ENCODE peak calls at places on chromosomes 3 and 15, in eight cellular contexts. One of them, this sample, is unnamed.

GRCh38 chr15:81106560-81106959 is 27.5 kb upstream of the CFAP161 start:
- DNase-seq in HTR-8/SVneo: peak; percentile 69
- DNase-seq in COR-L47: peak; percentile 30
- DNase-seq in NCI-H1092: no peak
- DNase-seq in renal cortical epithelial cell: peak; percentile 57
- DNase-seq in NB4: peak; percentile 64
- DNase-seq in body of pancreas: peak; percentile 64
- DNase-seq in stimulated activated CD4-positive, alpha-beta T cell treated with anti-CD3 and anti-CD28 coated beads, Interleukin-4, amount 100 ng/mL, for 24 hours: peak; percentile 40
- DNase-seq in this sample: no peak

GRCh38 chr3:13025090-13025489 is 48.1 kb downstream of the IQSEC1 start:
- DNase-seq in HTR-8/SVneo: peak; percentile 68
- DNase-seq in COR-L47: no peak
- DNase-seq in NCI-H1092: no peak
- DNase-seq in renal cortical epithelial cell: peak; percentile 50
- DNase-seq in NB4: peak; percentile 61
- DNase-seq in body of pancreas: peak; percentile 59
- DNase-seq in stimulated activated CD4-positive, alpha-beta T cell treated with anti-CD3 and anti-CD28 coated beads, Interleukin-4, amount 100 ng/mL, for 24 hours: no peak
- DNase-seq in this sample: no peak

GRCh38 chr3:120160050-120160449 is 65.8 kb upstream of the GSK3B start:
- DNase-seq in HTR-8/SVneo: peak; percentile 81
- DNase-seq in COR-L47: no peak
- DNase-seq in NCI-H1092: no peak
- DNase-seq in renal cortical epithelial cell: peak; percentile 99
- DNase-seq in NB4: peak; percentile 25
- DNase-seq in body of pancreas: peak; percentile 61
- DNase-seq in stimulated activated CD4-positive, alpha-beta T cell treated with anti-CD3 and anti-CD28 coated beads, Interleukin-4, amount 100 ng/mL, for 24 hours: no peak
- DNase-seq in this sample: no peak

GRCh38 chr3:142215111-142215510 is 10.3 kb downstream of the GK5 start:
- DNase-seq in HTR-8/SVneo: no peak
- DNase-seq in COR-L47: no peak
- DNase-seq in NCI-H1092: no peak
- DNase-seq in renal cortical epithelial cell: peak; percentile 41
- DNase-seq in NB4: no peak
- DNase-seq in body of pancreas: no peak
- DNase-seq in stimulated activated CD4-positive, alpha-beta T cell treated with anti-CD3 and anti-CD28 coated beads, Interleukin-4, amount 100 ng/mL, for 24 hours: no peak
- DNase-seq in this sample: no peak

GRCh38 chr15:34709866-34710265 is 44.9 kb downstream of the GJD2 start:
- DNase-seq in HTR-8/SVneo: no peak
- DNase-seq in COR-L47: no peak
- DNase-seq in NCI-H1092: no peak
- DNase-seq in renal cortical epithelial cell: no peak
- DNase-seq in NB4: no peak
- DNase-seq in body of pancreas: no peak
- DNase-seq in stimulated activated CD4-positive, alpha-beta T cell treated with anti-CD3 and anti-CD28 coated beads, Interleukin-4, amount 100 ng/mL, for 24 hours: no peak
- DNase-seq in this sample: no peak

GRCh38 chr3:23820888-23821287 is 15.1 kb downstream of the UBE2E1 start:
- DNase-seq in HTR-8/SVneo: no peak
- DNase-seq in COR-L47: no peak
- DNase-seq in NCI-H1092: no peak
- DNase-seq in renal cortical epithelial cell: no peak
- DNase-seq in NB4: no peak
- DNase-seq in body of pancreas: no peak
- DNase-seq in stimulated activated CD4-positive, alpha-beta T cell treated with anti-CD3 and anti-CD28 coated beads, Interleukin-4, amount 100 ng/mL, for 24 hours: no peak
- DNase-seq in this sample: no peak

GRCh38 chr3:49377483-49377882 is 19.3 kb upstream of the GPX1 start:
- DNase-seq in HTR-8/SVneo: no peak
- DNase-seq in COR-L47: no peak
- DNase-seq in NCI-H1092: no peak
- DNase-seq in renal cortical epithelial cell: peak; percentile 60
- DNase-seq in NB4: peak; percentile 89
- DNase-seq in body of pancreas: no peak
- DNase-seq in stimulated activated CD4-positive, alpha-beta T cell treated with anti-CD3 and anti-CD28 coated beads, Interleukin-4, amount 100 ng/mL, for 24 hours: peak; percentile 58
- DNase-seq in this sample: no peak

GRCh38 chr3:171974986-171975837 is 64.2 kb upstream of the FNDC3B start:
- DNase-seq in HTR-8/SVneo: no peak
- DNase-seq in COR-L47: no peak
- DNase-seq in NCI-H1092: no peak
- DNase-seq in renal cortical epithelial cell: no peak
- DNase-seq in NB4: peak; percentile 97
- DNase-seq in body of pancreas: no peak
- DNase-seq in stimulated activated CD4-positive, alpha-beta T cell treated with anti-CD3 and anti-CD28 coated beads, Interleukin-4, amount 100 ng/mL, for 24 hours: no peak
- DNase-seq in this sample: no peak

GRCh38 chr3:188439080-188439479 is 285.1 kb downstream of the LPP start:
- DNase-seq in HTR-8/SVneo: no peak
- DNase-seq in COR-L47: no peak
- DNase-seq in NCI-H1092: no peak
- DNase-seq in renal cortical epithelial cell: peak; percentile 60
- DNase-seq in NB4: peak; percentile 84
- DNase-seq in body of pancreas: no peak
- DNase-seq in stimulated activated CD4-positive, alpha-beta T cell treated with anti-CD3 and anti-CD28 coated beads, Interleukin-4, amount 100 ng/mL, for 24 hours: peak; percentile 33
- DNase-seq in this sample: no peak

GRCh38 chr3:149582395-149582794 is 75.4 kb downstream of the WWTR1 start:
- DNase-seq in HTR-8/SVneo: no peak
- DNase-seq in COR-L47: no peak
- DNase-seq in NCI-H1092: no peak
- DNase-seq in renal cortical epithelial cell: no peak
- DNase-seq in NB4: no peak
- DNase-seq in body of pancreas: no peak
- DNase-seq in stimulated activated CD4-positive, alpha-beta T cell treated with anti-CD3 and anti-CD28 coated beads, Interleukin-4, amount 100 ng/mL, for 24 hours: no peak
- DNase-seq in this sample: no peak

GRCh38 chr3:102936511-102936910 is 501.7 kb downstream of the ZPLD1 start:
- DNase-seq in HTR-8/SVneo: no peak
- DNase-seq in COR-L47: no peak
- DNase-seq in NCI-H1092: no peak
- DNase-seq in renal cortical epithelial cell: peak; percentile 4
- DNase-seq in NB4: no peak
- DNase-seq in body of pancreas: no peak
- DNase-seq in stimulated activated CD4-positive, alpha-beta T cell treated with anti-CD3 and anti-CD28 coated beads, Interleukin-4, amount 100 ng/mL, for 24 hours: no peak
- DNase-seq in this sample: no peak

GRCh38 chr15:50162988-50163718 is 18.8 kb upstream of the SLC27A2 start:
- DNase-seq in HTR-8/SVneo: no peak
- DNase-seq in COR-L47: no peak
- DNase-seq in NCI-H1092: no peak
- DNase-seq in renal cortical epithelial cell: peak; percentile 63
- DNase-seq in NB4: no peak
- DNase-seq in body of pancreas: no peak
- DNase-seq in stimulated activated CD4-positive, alpha-beta T cell treated with anti-CD3 and anti-CD28 coated beads, Interleukin-4, amount 100 ng/mL, for 24 hours: no peak
- DNase-seq in this sample: no peak

GRCh38 chr15:40582726-40583246 is 11.3 kb upstream of the KNL1 start:
- DNase-seq in HTR-8/SVneo: no peak
- DNase-seq in COR-L47: no peak
- DNase-seq in NCI-H1092: no peak
- DNase-seq in renal cortical epithelial cell: no peak
- DNase-seq in NB4: peak; percentile 88
- DNase-seq in body of pancreas: peak; percentile 44
- DNase-seq in stimulated activated CD4-positive, alpha-beta T cell treated with anti-CD3 and anti-CD28 coated beads, Interleukin-4, amount 100 ng/mL, for 24 hours: no peak
- DNase-seq in this sample: no peak

GRCh38 chr3:169751875-169752274 is 13.0 kb downstream of the TERC start:
- DNase-seq in HTR-8/SVneo: no peak
- DNase-seq in COR-L47: no peak
- DNase-seq in NCI-H1092: no peak
- DNase-seq in renal cortical epithelial cell: no peak
- DNase-seq in NB4: no peak
- DNase-seq in body of pancreas: no peak
- DNase-seq in stimulated activated CD4-positive, alpha-beta T cell treated with anti-CD3 and anti-CD28 coated beads, Interleukin-4, amount 100 ng/mL, for 24 hours: no peak
- DNase-seq in this sample: no peak

GRCh38 chr15:90325677-90326200 is 26.3 kb upstream of the ZNF774 start:
- DNase-seq in HTR-8/SVneo: no peak
- DNase-seq in COR-L47: no peak
- DNase-seq in NCI-H1092: no peak
- DNase-seq in renal cortical epithelial cell: no peak
- DNase-seq in NB4: no peak
- DNase-seq in body of pancreas: no peak
- DNase-seq in stimulated activated CD4-positive, alpha-beta T cell treated with anti-CD3 and anti-CD28 coated beads, Interleukin-4, amount 100 ng/mL, for 24 hours: no peak
- DNase-seq in this sample: no peak

GRCh38 chr3:143975549-143976152 is 4.0 kb downstream of the DIPK2A start:
- DNase-seq in HTR-8/SVneo: no peak
- DNase-seq in COR-L47: peak; percentile 8
- DNase-seq in NCI-H1092: no peak
- DNase-seq in renal cortical epithelial cell: peak; percentile 54
- DNase-seq in NB4: peak; percentile 61
- DNase-seq in body of pancreas: no peak
- DNase-seq in stimulated activated CD4-positive, alpha-beta T cell treated with anti-CD3 and anti-CD28 coated beads, Interleukin-4, amount 100 ng/mL, for 24 hours: no peak
- DNase-seq in this sample: no peak

GRCh38 chr3:161975201-161975600 is 478.6 kb downstream of the OTOL1 start:
- DNase-seq in HTR-8/SVneo: no peak
- DNase-seq in COR-L47: no peak
- DNase-seq in NCI-H1092: no peak
- DNase-seq in renal cortical epithelial cell: no peak
- DNase-seq in NB4: no peak
- DNase-seq in body of pancreas: no peak
- DNase-seq in stimulated activated CD4-positive, alpha-beta T cell treated with anti-CD3 and anti-CD28 coated beads, Interleukin-4, amount 100 ng/mL, for 24 hours: no peak
- DNase-seq in this sample: no peak

GRCh38 chr3:63967675-63968611 is 55.4 kb downstream of the PSMD6 start:
- DNase-seq in HTR-8/SVneo: no peak
- DNase-seq in COR-L47: no peak
- DNase-seq in NCI-H1092: no peak
- DNase-seq in renal cortical epithelial cell: peak; percentile 86
- DNase-seq in NB4: peak; percentile 79
- DNase-seq in body of pancreas: peak; percentile 56
- DNase-seq in stimulated activated CD4-positive, alpha-beta T cell treated with anti-CD3 and anti-CD28 coated beads, Interleukin-4, amount 100 ng/mL, for 24 hours: no peak
- DNase-seq in this sample: no peak

GRCh38 chr3:107938128-107938527 is 152.7 kb downstream of the CD47 start:
- DNase-seq in HTR-8/SVneo: no peak
- DNase-seq in COR-L47: peak; percentile 44
- DNase-seq in NCI-H1092: no peak
- DNase-seq in renal cortical epithelial cell: peak; percentile 57
- DNase-seq in NB4: peak; percentile 39
- DNase-seq in body of pancreas: no peak
- DNase-seq in stimulated activated CD4-positive, alpha-beta T cell treated with anti-CD3 and anti-CD28 coated beads, Interleukin-4, amount 100 ng/mL, for 24 hours: peak; percentile 10
- DNase-seq in this sample: no peak

GRCh38 chr3:195696632-195697278 is 24.0 kb upstream of the MUC20 start:
- DNase-seq in HTR-8/SVneo: no peak
- DNase-seq in COR-L47: no peak
- DNase-seq in NCI-H1092: no peak
- DNase-seq in renal cortical epithelial cell: no peak
- DNase-seq in NB4: no peak
- DNase-seq in body of pancreas: no peak
- DNase-seq in stimulated activated CD4-positive, alpha-beta T cell treated with anti-CD3 and anti-CD28 coated beads, Interleukin-4, amount 100 ng/mL, for 24 hours: no peak
- DNase-seq in this sample: no peak

GRCh38 chr3:51395493-51396213 is 4.6 kb downstream of the RBM15B start:
- DNase-seq in HTR-8/SVneo: no peak
- DNase-seq in COR-L47: no peak
- DNase-seq in NCI-H1092: no peak
- DNase-seq in renal cortical epithelial cell: no peak
- DNase-seq in NB4: no peak
- DNase-seq in body of pancreas: no peak
- DNase-seq in stimulated activated CD4-positive, alpha-beta T cell treated with anti-CD3 and anti-CD28 coated beads, Interleukin-4, amount 100 ng/mL, for 24 hours: no peak
- DNase-seq in this sample: peak; percentile 34

GRCh38 chr15:72934921-72935320 is 117.3 kb upstream of the NEO1 start:
- DNase-seq in HTR-8/SVneo: no peak
- DNase-seq in COR-L47: no peak
- DNase-seq in NCI-H1092: no peak
- DNase-seq in renal cortical epithelial cell: no peak
- DNase-seq in NB4: no peak
- DNase-seq in body of pancreas: no peak
- DNase-seq in stimulated activated CD4-positive, alpha-beta T cell treated with anti-CD3 and anti-CD28 coated beads, Interleukin-4, amount 100 ng/mL, for 24 hours: no peak
- DNase-seq in this sample: no peak

GRCh38 chr3:168220609-168221008 is 124.9 kb upstream of the GOLIM4 start:
- DNase-seq in HTR-8/SVneo: no peak
- DNase-seq in COR-L47: no peak
- DNase-seq in NCI-H1092: no peak
- DNase-seq in renal cortical epithelial cell: no peak
- DNase-seq in NB4: no peak
- DNase-seq in body of pancreas: no peak
- DNase-seq in stimulated activated CD4-positive, alpha-beta T cell treated with anti-CD3 and anti-CD28 coated beads, Interleukin-4, amount 100 ng/mL, for 24 hours: no peak
- DNase-seq in this sample: no peak